ENCODE peak calls at places on chromosomes 11 and 22, in four cellular contexts. P is HepG2, H is NB4, Z is K562. X is an unnamed sample.

GRCh38 chr11:8871283-8871775 is 39.7 kb upstream of the AKIP1 start:
- DNase-seq in P (peak; percentile 26), H (no peak), Z (no peak), X (peak; percentile 72)

GRCh38 chr11:64936539-64936938 is 846 bp upstream of the GPHA2 start:
- DNase-seq in H (no peak), P (no peak), Z (no peak), X (no peak)

GRCh38 chr22:16969508-16970327 is 38.3 kb downstream of the GAB4 start:
- DNase-seq in Z (no peak), H (no peak), P (no peak), X (no peak)

GRCh38 chr11:63629426-63629825 is 15.2 kb upstream of the PLAAT3 start:
- DNase-seq in Z (no peak), P (no peak), H (no peak), X (no peak)

GRCh38 chr11:69500285-69501120 is 19.0 kb downstream of the LINC01488 start:
- DNase-seq in P (no peak), H (no peak), Z (no peak), X (no peak)

GRCh38 chr22:36546092-36546804 is 17.3 kb upstream of the EIF3D start:
- DNase-seq in P (peak; percentile 48), H (peak; percentile 87), Z (peak; percentile 79), X (peak; percentile 78)

GRCh38 chr11:68342459-68343158 is 30.2 kb downstream of the LRP5 start:
- DNase-seq in Z (no peak), H (no peak), P (no peak), X (no peak)

GRCh38 chr11:97143463-97143862 is 753.6 kb downstream of the JRKL start:
- DNase-seq in H (peak; percentile 11), Z (no peak), P (no peak), X (no peak)

GRCh38 chr11:7592706-7593105 is 78.9 kb downstream of the PPFIBP2 start:
- DNase-seq in H (peak; percentile 59), P (no peak), Z (no peak), X (no peak)

GRCh38 chr11:32821517-32821916 is 8.2 kb upstream of the PRRG4 start:
- DNase-seq in H (no peak), P (no peak), Z (no peak), X (no peak)

GRCh38 chr22:20247010-20247505 is 21.1 kb downstream of the RTN4R start:
- DNase-seq in H (peak; percentile 64), P (no peak), Z (peak; percentile 92), X (no peak)

GRCh38 chr11:12301379-12301778 is 76.0 kb upstream of the PARVA start:
- DNase-seq in Z (no peak), P (no peak), H (no peak), X (no peak)

GRCh38 chr11:89203814-89204213 is 26.1 kb downstream of the TYR start:
- DNase-seq in P (no peak), H (no peak), Z (no peak), X (no peak)

GRCh38 chr11:30133308-30133707 is 97.5 kb upstream of the FSHB start:
- DNase-seq in Z (no peak), H (no peak), P (no peak), X (no peak)

GRCh38 chr11:78698612-78699011 is 123.9 kb upstream of the NARS2 start:
- DNase-seq in H (no peak), Z (no peak), P (no peak), X (no peak)

GRCh38 chr11:76783901-76784813 is 1.0 kb downstream of the TSKU start:
- DNase-seq in Z (peak; percentile 81), P (peak; percentile 79), H (peak; percentile 85), X (peak; percentile 73)

GRCh38 chr22:50030315-50031188 is 18.0 kb upstream of the IL17REL start:
- DNase-seq in H (peak; percentile 87), P (peak; percentile 44), Z (peak; percentile 82), X (peak; percentile 85)

GRCh38 chr11:110712643-110713468 is 619 bp upstream of the ARHGAP20 start:
- DNase-seq in P (no peak), Z (no peak), H (no peak), X (no peak)

GRCh38 chr11:128187377-128187776 is 400.0 kb downstream of the ETS1 start:
- DNase-seq in Z (no peak), H (no peak), P (no peak), X (no peak)

GRCh38 chr11:46240371-46240770 is 37.1 kb upstream of the CREB3L1 start:
- DNase-seq in Z (no peak), P (no peak), H (no peak), X (no peak)

GRCh38 chr11:72378704-72379383 is 55.5 kb downstream of the CLPB start:
- DNase-seq in P (no peak), Z (no peak), H (no peak), X (no peak)

GRCh38 chr11:45930031-45930794 is 7.8 kb downstream of the LARGE2 start:
- DNase-seq in Z (no peak), H (peak; percentile 74), P (no peak), X (no peak)

GRCh38 chr22:43100223-43100622 is 10.3 kb upstream of the BIK start:
- DNase-seq in P (peak; percentile 51), H (no peak), Z (no peak), X (no peak)

GRCh38 chr11:95522871-95523270 is 266.7 kb downstream of the FAM76B start:
- DNase-seq in P (no peak), Z (no peak), H (no peak), X (no peak)

GRCh38 chr11:102244681-102245409 is 72.4 kb upstream of the BIRC3 start:
- DNase-seq in P (no peak), Z (no peak), H (peak; percentile 22), X (peak; percentile 45)

GRCh38 chr11:33478111-33478573 is 221.0 kb downstream of the HIPK3 start:
- DNase-seq in P (peak; percentile 86), H (peak; percentile 5), Z (no peak), X (no peak)

GRCh38 chr11:110059706-110060430 is 33.3 kb upstream of the ZC3H12C start:
- DNase-seq in P (no peak), H (no peak), Z (no peak), X (no peak)

GRCh38 chr11:4523666-4524065 is 21.3 kb upstream of the OR52M1 start:
- DNase-seq in Z (no peak), P (no peak), H (no peak), X (no peak)

GRCh38 chr11:12727556-12728070 is 53.4 kb downstream of the TEAD1 start:
- DNase-seq in P (no peak), H (no peak), Z (no peak), X (no peak)

GRCh38 chr11:118102721-118103261 is 16.0 kb upstream of the SMIM35 start:
- DNase-seq in P (no peak), H (peak; percentile 86), Z (peak; percentile 74), X (no peak)

GRCh38 chr11:35823742-35824298 is 120.0 kb upstream of the LDLRAD3 start:
- DNase-seq in Z (peak; percentile 20), P (no peak), H (no peak), X (no peak)

GRCh38 chr11:92628401-92629292 is 340.8 kb upstream of the MTNR1B start:
- DNase-seq in P (no peak), Z (no peak), H (no peak), X (no peak)

GRCh38 chr11:85666687-85667086 is 1.8 kb upstream of the CREBZF start:
- DNase-seq in Z (no peak), H (no peak), P (peak; percentile 59), X (no peak)

GRCh38 chr11:85668157-85668556 is 3.2 kb upstream of the CREBZF start:
- DNase-seq in Z (no peak), P (no peak), H (no peak), X (no peak)

GRCh38 chr11:85673422-85673821 is 8.5 kb upstream of the CREBZF start:
- DNase-seq in H (no peak), P (no peak), Z (no peak), X (no peak)

DNA sequence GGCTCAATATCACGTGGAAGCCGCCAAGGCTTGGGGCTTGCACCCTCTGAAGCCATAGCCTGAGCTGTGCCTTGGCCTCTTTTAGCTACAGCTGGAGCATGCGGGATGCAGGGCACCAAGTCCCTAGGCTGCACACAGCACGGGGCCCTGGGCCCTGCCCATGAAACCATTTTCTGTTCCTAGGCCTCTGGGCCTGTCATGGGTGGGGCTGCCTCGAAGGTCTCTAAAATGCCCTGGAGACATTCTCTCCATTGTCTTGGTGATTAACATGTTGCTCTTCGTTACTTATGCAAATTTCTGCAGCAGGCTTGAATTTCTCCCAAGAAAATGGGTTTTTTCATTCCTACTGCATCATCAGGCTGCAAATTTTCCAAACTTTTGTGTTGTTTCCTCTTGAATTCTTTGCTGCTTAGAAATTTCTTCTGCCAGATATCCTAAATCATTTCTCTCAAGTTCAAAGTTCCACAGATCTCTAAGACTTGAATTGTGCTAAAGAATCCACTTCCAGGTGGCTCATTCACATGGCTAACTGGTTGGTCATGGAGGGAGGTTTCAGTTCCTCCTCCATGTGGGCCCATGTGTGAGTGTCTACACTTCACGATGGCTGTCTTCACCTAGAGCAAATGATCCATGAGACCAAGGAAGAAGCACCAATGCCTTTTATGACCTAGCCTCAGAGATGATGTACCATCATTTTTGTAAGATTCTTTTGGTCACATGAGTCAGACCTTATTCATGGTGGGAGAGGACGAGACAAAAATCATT is 7.4 kb upstream of the CREBZF start:
- DNase-seq in P (no peak), Z (no peak), H (no peak), X (no peak)
- TF ChIP-seq MYC in P (no peak), Z (no peak), H (no peak), X (no peak)

GRCh38 chr11:124152770-124153407 is 30.3 kb upstream of the OR10D3 start:
- DNase-seq in Z (no peak), P (no peak), H (no peak), X (no peak)
- TF ChIP-seq CTCF in Z (peak; percentile 17), P (no peak), H (no peak), X (no peak)

GRCh38 chr22:29904020-29904419 is 21.0 kb downstream of the MTMR3 start:
- DNase-seq in H (no peak), P (no peak), Z (no peak), X (no peak)

GRCh38 chr22:29912141-29912540 is 29.2 kb downstream of the MTMR3 start:
- DNase-seq in Z (no peak), P (no peak), H (no peak), X (no peak)

GRCh38 chr22:29912605-29913398 is 29.8 kb downstream of the MTMR3 start:
- DNase-seq in P (no peak), Z (no peak), H (no peak), X (peak; percentile 24)

GRCh38 chr22:29903371-29903770 is 20.4 kb downstream of the MTMR3 start:
- DNase-seq in Z (no peak), P (no peak), H (no peak), X (no peak)

DNA sequence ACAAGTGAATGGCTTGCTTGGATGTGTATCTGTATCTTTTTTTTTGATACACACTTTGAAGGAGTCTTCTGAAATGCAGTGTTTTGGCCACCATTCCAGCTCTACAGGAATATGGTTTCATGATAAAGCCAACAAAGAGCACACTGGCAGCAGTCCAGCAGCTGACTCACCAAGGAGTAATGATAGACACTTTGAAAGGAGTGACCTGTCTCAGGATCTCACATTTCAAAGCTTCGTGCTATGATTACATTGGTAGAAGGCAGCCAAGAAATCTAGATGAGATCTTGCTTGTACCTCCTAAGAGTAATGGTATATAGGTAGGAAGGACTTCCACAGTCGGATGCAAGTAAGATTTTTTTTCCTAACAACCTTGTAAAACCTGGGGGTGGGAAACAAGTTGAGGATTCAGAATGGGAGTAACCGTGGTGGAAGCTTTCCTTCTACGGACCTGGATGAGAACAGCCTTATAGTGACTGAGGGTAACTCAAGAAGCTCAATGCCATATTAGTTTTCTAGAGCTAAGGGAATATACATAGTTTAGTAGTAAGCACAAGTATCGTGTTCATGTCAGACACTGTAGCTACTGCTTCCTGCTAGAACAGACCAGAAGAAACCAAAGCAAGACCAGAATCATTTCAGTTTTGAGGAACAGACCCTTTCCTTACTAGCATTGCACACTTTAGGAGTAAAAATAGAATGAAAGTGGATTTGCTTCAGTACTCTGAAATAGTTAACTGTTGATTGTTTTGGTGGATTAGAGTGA is 25.0 kb downstream of the MTMR3 start:
- DNase-seq in Z (peak; percentile 59), H (peak; percentile 69), P (peak; percentile 75), X (peak; percentile 86)
- TF ChIP-seq MYC in Z (no peak), H (no peak), P (no peak), X (no peak)

GRCh38 chr11:112440518-112440917 is 179.9 kb upstream of the PLET1 start:
- DNase-seq in P (no peak), H (no peak), Z (peak; percentile 10), X (peak; percentile 8)
- TF ChIP-seq CTCF in P (peak; percentile 42), H (peak; percentile 8), Z (peak; percentile 46), X (no peak)

X was measured in A549.